ENCODE peak calls at places on chromosome 4, in seven cellular contexts. Y is K562, J is brain microvascular endothelial cell, L is testis, V is colonic mucosa, P is lower lobe of right lung, K is stomach. B is an unnamed sample.

GRCh38 chr4:84733343-84734033 is 150.6 kb downstream of the CDS1 start:
- DNase-seq in J (no peak), V (no peak), Y (no peak), K (no peak), L (no peak), P (no peak), B (no peak)

GRCh38 chr4:101205878-101206277 is 141.4 kb downstream of the PPP3CA start:
- DNase-seq in Y (no peak), V (no peak), L (no peak), P (no peak), J (peak; percentile 73), K (no peak), B (peak; percentile 10)

GRCh38 chr4:41657561-41657960 is 91.0 kb downstream of the PHOX2B start:
- DNase-seq in J (no peak), K (no peak), V (no peak), L (no peak), Y (no peak), P (no peak), B (no peak)

GRCh38 chr4:680931-681645 is 6.7 kb downstream of the MYL5 start:
- DNase-seq in Y (peak; percentile 87), J (no peak), P (peak; percentile 81), V (peak; percentile 67), K (peak; percentile 67), L (peak; percentile 52), B (peak; percentile 38)

GRCh38 chr4:138341739-138342415 is 99.7 kb upstream of the SLC7A11 start:
- DNase-seq in Y (no peak), J (no peak), P (no peak), L (no peak), V (no peak), K (no peak), B (no peak)

GRCh38 chr4:48985602-48985975 is 486 bp upstream of the CWH43 start:
- DNase-seq in L (no peak), K (no peak), P (no peak), Y (no peak), J (no peak), V (no peak), B (no peak)

GRCh38 chr4:18736551-18736950 is 715.0 kb upstream of the LCORL start:
- DNase-seq in L (no peak), V (no peak), P (no peak), Y (no peak), K (no peak), J (no peak), B (no peak)

GRCh38 chr4:122803788-122804208 is 22.8 kb upstream of the FGF2 start:
- DNase-seq in K (no peak), J (peak; percentile 68), L (no peak), P (no peak), Y (peak; percentile 90), V (no peak), B (no peak)

GRCh38 chr4:78372282-78372988 is 179.1 kb upstream of the ANXA3 start:
- DNase-seq in K (no peak), J (no peak), P (no peak), V (no peak), L (no peak), Y (no peak), B (no peak)

GRCh38 chr4:75702919-75703411 is 21.4 kb upstream of the USO1 start:
- DNase-seq in L (no peak), Y (no peak), P (no peak), K (no peak), J (no peak), V (peak; percentile 41), B (no peak)

GRCh38 chr4:22179124-22179874 is 230.7 kb upstream of the KCNIP4 start:
- DNase-seq in P (no peak), Y (no peak), J (peak; percentile 86), L (no peak), V (no peak), K (no peak), B (no peak)

GRCh38 chr4:168942985-168943384 is 67.1 kb downstream of the CBR4 start:
- DNase-seq in K (no peak), P (no peak), L (no peak), J (no peak), V (no peak), Y (peak; percentile 21), B (no peak)

DNA sequence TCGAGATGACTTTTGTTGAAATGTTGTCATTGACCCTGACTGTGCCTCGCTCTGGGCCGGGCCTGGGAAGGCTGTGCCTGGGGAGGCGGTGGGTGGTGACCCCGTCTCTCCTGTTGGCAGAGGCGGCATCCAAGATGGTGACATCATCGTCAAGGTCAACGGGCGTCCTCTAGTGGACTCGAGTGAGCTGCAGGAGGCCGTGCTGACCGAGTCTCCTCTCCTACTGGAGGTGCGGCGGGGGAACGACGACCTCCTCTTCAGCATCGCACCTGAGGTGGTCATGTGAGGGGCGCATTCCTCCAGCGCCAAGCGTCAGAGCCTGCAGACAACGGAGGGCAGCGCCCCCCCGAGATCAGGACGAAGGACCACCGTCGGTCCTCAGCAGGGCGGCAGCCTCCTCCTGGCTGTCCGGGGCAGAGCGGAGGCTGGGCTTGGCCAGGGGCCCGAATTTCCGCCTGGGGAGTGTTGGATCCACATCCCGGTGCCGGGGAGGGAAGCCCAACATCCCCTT is 36.4 kb downstream of the HTRA3 start:
- DNase-seq in K (no peak), Y (no peak), P (peak; percentile 42), J (no peak), V (no peak), L (peak; percentile 46), B (no peak)
- TF ChIP-seq CTCF in K (no peak), Y (no peak), P (no peak), J (peak; percentile 34), V (no peak), L (no peak), B (no peak)

GRCh38 chr4:26724522-26724921 is 136.1 kb upstream of the STIM2 start:
- DNase-seq in Y (no peak), V (no peak), J (no peak), K (no peak), L (no peak), P (no peak), B (no peak)
- H3K27ac ChIP-seq in Y (no peak overlapping the region), V (no peak overlapping the region), J (no peak overlapping the region), K (no peak overlapping the region), L (no peak overlapping the region), P (no peak overlapping the region), B (no peak overlapping the region)

GRCh38 chr4:118353452-118353851 is 649 bp upstream of the PRSS12 start:
- DNase-seq in L (peak; percentile 20), K (no peak), V (no peak), J (no peak), P (no peak), Y (no peak), B (no peak)

GRCh38 chr4:118352843-118353373 is at the start of gene PRSS12:
- DNase-seq in L (peak; percentile 83), P (peak; percentile 83), V (peak; percentile 83), Y (peak; percentile 51), K (peak; percentile 77), J (peak; percentile 43), B (peak; percentile 34)

GRCh38 chr4:118350961-118351360 is 1.8 kb downstream of the PRSS12 start:
- DNase-seq in Y (no peak), P (no peak), V (no peak), K (no peak), L (no peak), J (no peak), B (no peak)

GRCh38 chr4:118354913-118355312 is 2.1 kb upstream of the PRSS12 start:
- DNase-seq in L (no peak), P (no peak), V (no peak), J (no peak), Y (no peak), K (no peak), B (no peak)

DNA sequence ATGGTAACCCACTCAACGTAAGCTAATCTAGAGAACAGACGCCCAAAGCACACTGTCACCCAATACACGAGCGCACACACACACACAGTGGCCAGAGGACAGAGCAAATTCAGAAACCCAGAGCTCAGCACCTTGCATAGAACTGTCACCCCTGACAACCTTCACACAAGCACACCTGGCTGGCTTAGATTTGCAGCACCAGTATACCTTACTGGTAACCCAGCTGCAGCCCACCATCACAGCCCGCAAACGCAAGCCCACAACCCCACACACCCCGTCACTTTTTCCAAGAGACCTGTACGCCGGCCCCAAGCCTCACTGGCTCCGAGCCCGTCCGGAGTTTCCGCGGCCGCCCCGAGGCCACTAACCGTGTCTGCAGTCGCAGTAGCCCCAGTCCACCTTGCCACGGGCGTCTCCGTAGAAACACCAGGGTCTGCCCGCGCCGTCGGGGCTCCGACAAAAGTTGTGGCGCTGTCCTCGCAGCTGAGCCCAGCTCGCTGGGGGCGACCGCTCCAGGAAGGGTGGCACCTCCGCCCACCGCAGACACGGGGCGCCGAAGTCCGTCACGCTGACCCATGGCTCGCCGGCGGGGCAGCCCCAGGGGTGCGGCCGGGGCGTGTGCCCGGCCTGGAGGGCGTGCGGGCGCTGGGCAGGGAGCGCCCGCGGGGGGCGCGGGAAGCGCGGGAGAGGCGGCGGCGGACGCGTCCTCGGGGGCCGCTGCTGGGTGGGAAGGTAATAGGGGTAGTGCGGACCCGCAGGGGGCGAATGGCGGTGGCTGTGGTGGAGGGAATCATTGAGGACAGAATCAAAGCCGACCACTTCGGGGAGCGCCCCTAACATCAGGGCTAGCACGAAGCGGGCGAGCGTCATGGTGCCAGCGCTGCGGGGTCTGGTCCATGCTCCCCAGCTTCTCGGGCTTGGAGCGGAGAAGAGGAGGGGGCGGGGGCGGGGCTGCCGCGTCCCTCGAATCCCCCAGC is 664 bp downstream of the PRSS12 start:
- DNase-seq in P (peak; percentile 66), V (peak; percentile 61), J (peak; percentile 12), K (peak; percentile 51), Y (no peak), L (peak; percentile 63), B (no peak)
- H3K27me3 ChIP-seq in P (peaks cover 32% of the 10 kb centered on the region), V (peaks cover 5% of the 10 kb centered on the region), J (no peaks in the 10 kb centered on the region), K (no peaks in the 10 kb centered on the region), Y (peaks cover 20% of the 10 kb centered on the region), L (no peaks in the 10 kb centered on the region), B (peaks cover 86% of the 10 kb centered on the region)

DNA sequence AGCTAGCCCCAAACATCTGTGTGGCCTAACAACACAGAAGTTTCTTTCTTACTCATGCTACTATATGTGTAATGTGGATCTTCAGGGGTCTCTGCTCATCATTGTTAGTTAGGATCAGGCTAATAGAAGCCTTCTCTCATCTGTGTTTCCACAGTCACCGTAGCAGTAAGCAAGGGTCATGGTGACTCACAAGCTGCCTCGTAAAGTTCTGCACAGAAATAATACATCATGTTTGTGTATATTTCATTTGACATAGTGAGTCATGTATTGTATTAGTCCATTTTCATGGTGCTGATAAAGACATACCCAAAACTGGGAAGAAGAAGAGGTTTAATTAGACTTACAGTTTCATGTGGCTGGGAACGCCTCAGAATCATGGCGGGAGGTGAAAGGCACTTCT is 38.7 kb downstream of the SLC4A4 start:
- DNase-seq in P (no peak), K (no peak), V (no peak), L (no peak), Y (no peak), J (peak; percentile 89), B (no peak)
- TF ChIP-seq CTCF in P (no peak), K (no peak), V (no peak), L (no peak), Y (no peak), J (no peak), B (no peak)

B was measured in CD4-positive, alpha-beta T cell.